ENCODE peak calls at places on chromosomes 11 and 22, in seven cellular contexts. R is mesendoderm; V is tibial artery; K is CD8-positive, alpha-beta memory T cell; U is bronchial epithelial cell; B is lower lobe of right lung; H is ovary. J is an unnamed sample.

GRCh38 chr11:83257638-83258229 is 28.4 kb downstream of the CCDC90B start:
- DNase-seq in R (peak; percentile 20), V (no peak), U (peak; percentile 22), K (no peak), B (no peak), H (no peak), J (peak; percentile 74)

GRCh38 chr22:43378011-43378704 is 33.7 kb upstream of the MPPED1 start:
- DNase-seq in K (no peak), R (peak; percentile 24), H (peak; percentile 82), V (no peak), B (peak; percentile 1), U (no peak), J (no peak)

GRCh38 chr11:130737866-130738431 is 178.3 kb downstream of the SNX19 start:
- DNase-seq in B (no peak), H (peak; percentile 61), R (no peak), U (peak; percentile 83), K (no peak), V (no peak), J (peak; percentile 78)

GRCh38 chr11:65059959-65060824 is 1.8 kb upstream of the NAALADL1 start:
- DNase-seq in H (no peak), U (no peak), B (no peak), K (no peak), R (no peak), V (no peak), J (no peak)

GRCh38 chr11:75277211-75277805 is 36.7 kb downstream of the TPBGL start:
- DNase-seq in K (no peak), V (peak; percentile 13), U (no peak), R (no peak), B (no peak), H (no peak), J (no peak)

GRCh38 chr22:31286360-31287255 is 5.7 kb downstream of the PIK3IP1 start:
- DNase-seq in U (no peak), V (peak; percentile 51), H (no peak), R (no peak), B (no peak), K (peak; percentile 27), J (no peak)

GRCh38 chr11:123578778-123579481 is 75.5 kb downstream of the SCN3B start:
- DNase-seq in K (no peak), R (no peak), H (no peak), B (no peak), U (no peak), V (no peak), J (no peak)

GRCh38 chr11:68031136-68031459 is 617 bp downstream of the NDUFS8 start:
- DNase-seq in V (no peak), H (no peak), B (peak; percentile 65), U (no peak), R (no peak), K (no peak), J (no peak)

GRCh38 chr11:115317428-115318185 is 186.6 kb downstream of the CADM1 start:
- DNase-seq in B (no peak), U (no peak), V (no peak), H (no peak), K (no peak), R (peak; percentile 26), J (no peak)

GRCh38 chr11:94325681-94326080 is 21.3 kb downstream of the IZUMO1R start:
- DNase-seq in B (no peak), H (no peak), K (peak; percentile 58), U (peak; percentile 58), R (peak; percentile 83), V (no peak), J (no peak)

GRCh38 chr11:65899356-65900124 is 648 bp downstream of the FOSL1 start:
- DNase-seq in V (peak; percentile 63), B (peak; percentile 76), K (peak; percentile 53), H (peak; percentile 60), U (no peak), R (peak; percentile 71), J (no peak)

GRCh38 chr11:47917643-47918369 is 62.6 kb upstream of the PTPRJ start:
- DNase-seq in H (peak; percentile 90), R (peak; percentile 85), B (peak; percentile 92), V (peak; percentile 95), U (peak; percentile 63), K (no peak), J (peak; percentile 71)
- H3K4me3 ChIP-seq in H (no peak overlapping the region), R (no peak overlapping the region), B (peak overlapping the region; percentile 42), V (peak overlapping the region; percentile 22), U (no peak overlapping the region), K (no peak overlapping the region), J (no peak overlapping the region)

GRCh38 chr11:117095301-117096139 is 2.7 kb downstream of the SIK3 start:
- DNase-seq in B (no peak), R (peak; percentile 34), U (peak; percentile 35), V (no peak), K (no peak), H (no peak), J (no peak)

GRCh38 chr11:117096140-117096972 is 1.9 kb downstream of the SIK3 start:
- DNase-seq in U (no peak), V (no peak), H (no peak), K (no peak), B (no peak), R (peak; percentile 90), J (no peak)

GRCh38 chr11:117092951-117093590 is 5.2 kb downstream of the SIK3 start:
- DNase-seq in K (no peak), R (no peak), V (no peak), U (no peak), H (no peak), B (no peak), J (no peak)

GRCh38 chr11:117096973-117097566 is 1.2 kb downstream of the SIK3 start:
- DNase-seq in V (no peak), K (no peak), U (no peak), B (no peak), H (no peak), R (no peak), J (no peak)

DNA sequence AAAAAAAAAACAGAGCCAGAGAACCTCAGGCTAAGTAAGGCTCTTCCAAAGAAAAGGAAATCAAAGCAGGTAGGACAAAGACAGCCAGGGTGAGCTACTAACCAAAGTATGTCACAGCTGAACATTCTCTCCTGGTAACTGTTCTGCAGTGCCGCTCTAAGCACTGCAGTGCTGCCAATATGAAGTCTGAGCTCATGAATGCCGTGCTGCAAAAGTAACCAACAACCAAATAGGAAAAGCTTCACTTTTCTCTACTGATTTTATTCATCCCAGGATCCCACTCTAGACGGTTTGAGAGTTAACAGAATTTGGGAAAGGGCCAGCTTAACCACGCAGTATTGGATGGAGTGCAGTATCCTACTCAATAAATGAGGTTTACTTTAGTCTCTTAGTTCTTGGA is 3.5 kb downstream of the SIK3 start:
- DNase-seq in U (peak; percentile 41), K (no peak), H (no peak), R (peak; percentile 80), V (no peak), B (no peak), J (no peak)
- H3K4me3 ChIP-seq in U (no peak overlapping the region), K (peak overlapping the region; percentile 87), H (no peak overlapping the region), R (no peak overlapping the region), V (no peak overlapping the region), B (no peak overlapping the region), J (no peak overlapping the region)

GRCh38 chr11:61797263-61797944 is 4.7 kb downstream of the FEN1 start:
- DNase-seq in V (peak; percentile 86), B (peak; percentile 69), R (peak; percentile 86), U (peak; percentile 75), H (peak; percentile 77), K (peak; percentile 53), J (peak; percentile 49)
- H3K4me3 ChIP-seq in V (no peak overlapping the region), B (no peak overlapping the region), R (no peak overlapping the region), U (no peak overlapping the region), H (no peak overlapping the region), K (no peak overlapping the region), J (no peak overlapping the region)

GRCh38 chr11:90134420-90135003 is at the start of gene NAALAD2:
- DNase-seq in H (peak; percentile 74), K (no peak), U (no peak), R (peak; percentile 72), B (peak; percentile 46), V (peak; percentile 38), J (peak; percentile 1)

GRCh38 chr11:90133560-90134145 is 810 bp upstream of the NAALAD2 start:
- DNase-seq in H (no peak), U (no peak), V (no peak), K (no peak), B (no peak), R (peak; percentile 1), J (no peak)

DNA sequence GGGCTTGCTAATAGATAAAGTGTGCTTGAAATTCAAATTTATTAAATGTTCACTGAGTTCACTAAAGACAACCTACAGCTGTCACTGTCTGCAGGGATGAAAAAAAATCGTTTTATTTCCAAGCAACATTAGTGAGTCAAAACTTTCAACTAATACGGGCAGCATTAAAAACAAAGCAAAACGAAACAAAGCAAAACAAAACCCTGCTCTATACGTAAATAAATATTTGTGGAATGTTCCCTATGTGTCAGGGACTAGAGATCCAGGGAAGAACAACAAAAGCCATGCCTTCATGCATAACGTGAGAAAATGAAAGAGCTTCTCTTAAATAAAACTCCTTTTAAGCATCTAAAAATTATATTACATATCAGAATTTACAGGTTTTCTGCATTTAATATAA is 553 bp downstream of the NAALAD2 start:
- DNase-seq in H (no peak), V (no peak), U (peak; percentile 5), B (no peak), K (no peak), R (peak; percentile 2), J (no peak)
- H3K4me3 ChIP-seq in H (peak overlapping the region; percentile 52), V (peak overlapping the region; percentile 59), U (no peak overlapping the region), B (peak overlapping the region; percentile 52), K (no peak overlapping the region), R (no peak overlapping the region), J (peak overlapping the region; percentile 63)

GRCh38 chr11:32437406-32438345 is 2.3 kb upstream of the WT1 start:
- DNase-seq in H (peak; percentile 73), R (peak; percentile 74), B (no peak), V (no peak), K (no peak), U (no peak), J (no peak)

GRCh38 chr11:32436751-32437405 is 1.5 kb upstream of the WT1 start:
- DNase-seq in V (no peak), U (no peak), K (no peak), R (peak; percentile 51), B (no peak), H (peak; percentile 68), J (no peak)

GRCh38 chr11:32439488-32440210 is 4.3 kb upstream of the WT1 start:
- DNase-seq in K (no peak), U (no peak), V (no peak), R (no peak), B (no peak), H (peak; percentile 55), J (no peak)

GRCh38 chr11:32438883-32439487 is 3.6 kb upstream of the WT1 start:
- DNase-seq in U (no peak), K (no peak), V (no peak), R (no peak), B (no peak), H (peak; percentile 72), J (no peak)

GRCh38 chr11:32438346-32438882 is 3.1 kb upstream of the WT1 start:
- DNase-seq in V (no peak), R (no peak), U (no peak), K (no peak), B (no peak), H (no peak), J (no peak)
- H3K4me3 ChIP-seq in V (no peak overlapping the region), R (no peak overlapping the region), U (no peak overlapping the region), K (no peak overlapping the region), B (no peak overlapping the region), H (peak overlapping the region; percentile 87), J (no peak overlapping the region)